ENCODE peak calls at places on chromosome 13, in ten cellular contexts. G is ovary, L is adrenal gland, V is breast epithelium, F is tibial nerve, J is transverse colon, N is thyroid gland, E is spleen, D is stomach, H is right lobe of liver. K is an unnamed sample.

GRCh38 chr13:44431150-44431549 is 57.5 kb downstream of the SERP2 start:
- DNase-seq in H (no peak), L (no peak), E (no peak), D (no peak), G (no peak), F (no peak), J (peak; percentile 66), N (no peak), V (no peak), K (no peak)

GRCh38 chr13:43006893-43007631 is 15.0 kb upstream of the EPSTI1 start:
- DNase-seq in L (no peak), H (no peak), J (no peak), V (no peak), F (no peak), G (no peak), E (no peak), D (no peak), N (peak; percentile 48), K (no peak)

GRCh38 chr13:52165410-52165809 is 6.0 kb upstream of the NEK3 start:
- DNase-seq in H (no peak), D (no peak), N (no peak), G (no peak), J (no peak), V (no peak), L (no peak), E (no peak), F (no peak), K (no peak)

GRCh38 chr13:50893211-50893852 is 16.3 kb upstream of the RNASEH2B start:
- DNase-seq in G (no peak), L (no peak), E (no peak), V (no peak), H (no peak), D (no peak), J (no peak), N (no peak), F (no peak), K (no peak)

GRCh38 chr13:99269627-99270252 is 11.6 kb upstream of the GPR18 start:
- DNase-seq in H (no peak), V (no peak), J (no peak), G (no peak), E (no peak), F (no peak), N (no peak), D (no peak), L (peak; percentile 30), K (no peak)

GRCh38 chr13:82898625-82899024 is 983.6 kb downstream of the SLITRK1 start:
- DNase-seq in D (no peak), J (no peak), V (no peak), N (no peak), H (no peak), L (no peak), G (no peak), F (no peak), E (no peak), K (no peak)

GRCh38 chr13:105763851-105764250 is 771.6 kb downstream of the EFNB2 start:
- DNase-seq in H (no peak), L (no peak), N (no peak), F (no peak), G (no peak), E (no peak), V (no peak), D (no peak), J (no peak), K (no peak)

GRCh38 chr13:109626386-109627171 is 159.8 kb downstream of the IRS2 start:
- DNase-seq in G (no peak), L (no peak), D (no peak), F (no peak), J (no peak), E (no peak), V (no peak), N (no peak), H (no peak), K (no peak)

GRCh38 chr13:109465151-109465550 is 321.2 kb downstream of the IRS2 start:
- DNase-seq in J (no peak), L (no peak), D (no peak), V (no peak), H (no peak), F (no peak), G (no peak), N (no peak), E (no peak), K (no peak)

GRCh38 chr13:51122868-51123267 is 11.8 kb upstream of the C13orf42 start:
- DNase-seq in N (no peak), J (no peak), G (no peak), L (no peak), E (no peak), H (no peak), V (no peak), D (no peak), F (no peak), K (no peak)

GRCh38 chr13:42796747-42797356 is 15.5 kb downstream of the FAM216B start:
- DNase-seq in E (no peak), D (no peak), J (no peak), H (no peak), L (no peak), V (no peak), F (no peak), N (no peak), G (no peak), K (no peak)

GRCh38 chr13:43136940-43137574 is 113.7 kb downstream of the DNAJC15 start:
- DNase-seq in J (no peak), V (no peak), N (no peak), H (peak; percentile 33), G (no peak), D (no peak), F (no peak), L (no peak), E (no peak), K (no peak)

GRCh38 chr13:35763805-35764170 is 287.3 kb upstream of the MAB21L1 start:
- DNase-seq in L (no peak), N (no peak), J (no peak), E (no peak), G (no peak), V (no peak), D (no peak), F (no peak), H (no peak), K (no peak)

GRCh38 chr13:93398167-93398566 is 171.6 kb downstream of the GPC6 start:
- DNase-seq in L (no peak), F (no peak), D (no peak), G (no peak), E (no peak), J (no peak), H (no peak), N (no peak), V (no peak), K (no peak)

GRCh38 chr13:51148223-51148951 is 37.3 kb upstream of the C13orf42 start:
- DNase-seq in H (no peak), G (no peak), L (no peak), N (no peak), V (no peak), J (no peak), F (no peak), E (peak; percentile 87), D (no peak), K (no peak)

GRCh38 chr13:111184685-111185401 is 69.7 kb downstream of the ARHGEF7 start:
- DNase-seq in J (peak; percentile 36), H (no peak), V (no peak), G (no peak), N (no peak), E (peak; percentile 92), D (no peak), F (no peak), L (no peak), K (no peak)

GRCh38 chr13:41222259-41222852 is 28.0 kb upstream of the KBTBD7 start:
- DNase-seq in L (peak; percentile 36), V (no peak), F (no peak), G (no peak), N (peak; percentile 33), E (no peak), D (peak; percentile 51), H (no peak), J (peak; percentile 44), K (peak; percentile 39)

GRCh38 chr13:114016321-114017027 is 42.6 kb upstream of the C13orf46 start:
- DNase-seq in L (no peak), N (no peak), G (no peak), F (no peak), D (no peak), V (no peak), H (no peak), E (no peak), J (no peak), K (no peak)
- H3K36me3 ChIP-seq in L (peaks cover 24% of the 10 kb centered on the region), N (peaks cover 16% of the 10 kb centered on the region), G (no peaks in the 10 kb centered on the region), F (peaks cover 9% of the 10 kb centered on the region), D (peaks cover 85% of the 10 kb centered on the region), V (no peaks in the 10 kb centered on the region), H (no peaks in the 10 kb centered on the region), E (peaks cover 72% of the 10 kb centered on the region), J (no peaks in the 10 kb centered on the region), K (no peaks in the 10 kb centered on the region)

DNA sequence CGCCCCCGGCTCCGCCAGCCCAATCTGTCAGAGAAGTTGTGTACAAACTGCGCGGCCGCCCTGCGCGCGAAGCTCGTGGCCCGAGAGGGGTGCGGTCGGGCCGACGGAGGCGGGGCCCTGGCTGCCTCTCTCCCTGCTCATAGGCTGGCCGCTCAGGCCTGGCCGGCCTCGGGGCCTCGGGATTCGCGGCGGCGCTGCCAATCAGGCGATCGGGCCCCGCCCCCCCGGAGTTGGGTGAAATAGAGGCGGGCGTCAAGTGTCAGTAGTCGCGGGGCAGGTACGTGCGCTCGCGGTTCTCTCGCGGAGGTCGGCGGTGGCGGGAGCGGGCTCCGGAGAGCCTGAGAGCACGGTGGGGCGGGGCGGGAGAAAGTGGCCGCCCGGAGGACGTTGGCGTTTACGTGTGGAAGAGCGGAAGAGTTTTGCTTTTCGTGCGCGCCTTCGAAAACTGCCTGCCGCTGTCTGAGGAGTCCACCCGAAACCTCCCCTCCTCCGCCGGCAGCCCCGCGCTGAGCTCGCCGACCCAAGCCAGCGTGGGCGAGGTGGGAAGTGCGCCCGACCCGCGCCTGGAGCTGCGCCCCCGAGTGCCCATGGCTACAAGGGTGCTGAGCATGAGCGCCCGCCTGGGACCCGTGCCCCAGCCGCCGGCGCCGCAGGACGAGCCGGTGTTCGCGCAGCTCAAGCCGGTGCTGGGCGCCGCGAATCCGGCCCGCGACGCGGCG is at the start of gene KLF5:
- DNase-seq in G (peak; percentile 95), H (peak; percentile 98), D (peak; percentile 99), N (peak; percentile 99), F (peak; percentile 97), E (peak; percentile 98), J (peak; percentile 98), L (peak; percentile 93), V (peak; percentile 96), K (peak; percentile 95)
- TF ChIP-seq POLR2A in G (peak; percentile 85), H (peak; percentile 90), D (no peak), N (peak; percentile 100), F (peak; percentile 91), E (peak; percentile 66), J (peak; percentile 100), L (peak; percentile 75), V (peak; percentile 91), K (peak; percentile 97)

DNA sequence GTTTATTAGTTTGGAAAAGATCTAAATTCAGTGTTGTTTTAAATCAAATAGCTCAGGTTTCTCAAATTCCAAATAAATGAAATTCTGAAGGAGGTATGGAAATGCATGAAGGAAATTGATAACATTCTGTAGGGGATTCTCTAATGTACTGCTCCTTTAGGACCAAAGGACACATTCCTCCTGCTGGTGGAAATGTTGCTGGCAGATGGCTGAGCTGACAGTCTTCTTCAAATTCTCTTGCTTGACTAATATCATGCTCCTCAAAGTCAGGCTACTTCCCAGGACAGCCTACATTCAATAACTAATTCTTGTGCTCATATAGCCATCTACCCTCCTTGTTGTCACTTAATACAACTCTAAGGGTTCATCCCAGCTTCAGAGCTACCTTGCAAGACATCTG is 1118.5 kb downstream of the PCDH9 start:
- DNase-seq in F (no peak), V (no peak), D (no peak), E (no peak), L (no peak), G (no peak), H (no peak), J (no peak), N (no peak), K (no peak)
- TF ChIP-seq CTCF in F (no peak), V (no peak), D (no peak), E (no peak), L (no peak), G (no peak), H (no peak), J (no peak), N (no peak), K (no peak)

GRCh38 chr13:49543656-49544055 is 41.7 kb downstream of the RCBTB1 start:
- DNase-seq in H (no peak), E (no peak), F (no peak), N (no peak), D (no peak), V (no peak), J (no peak), G (no peak), L (no peak), K (no peak)
- H3K36me3 ChIP-seq in H (peaks cover 16% of the 10 kb centered on the region), E (peaks cover 6% of the 10 kb centered on the region), F (no peaks in the 10 kb centered on the region), N (peaks cover 28% of the 10 kb centered on the region), D (peaks cover 97% of the 10 kb centered on the region), V (no peaks in the 10 kb centered on the region), J (peaks cover 22% of the 10 kb centered on the region), G (no peaks in the 10 kb centered on the region), L (peaks cover 56% of the 10 kb centered on the region), K (no peaks in the 10 kb centered on the region)

K was measured in uterus.